ENCODE peak calls at places on chromosomes 1 and 21, in seven cellular contexts. Q is NCI-H748 treated with DMSO at 0.1 percent for 48 hours; G is hypothalamus; J is H54; L is stomach; I is naive thymus-derived CD8-positive, alpha-beta T cell; P is cardiac muscle cell. F is an unnamed sample.

GRCh38 chr1:206144605-206145004 is 27.4 kb upstream of the AVPR1B start:
- DNase-seq in Q (peak), G (no peak), J (no peak), L (no peak), I (no peak), P (no peak), F (no peak)

GRCh38 chr1:170619167-170620030 is 44.5 kb upstream of the PRRX1 start:
- DNase-seq in Q (peak), G (no peak), J (peak), L (no peak), I (no peak), P (no peak), F (no peak)

GRCh38 chr1:180188103-180188506 is 33.4 kb downstream of the QSOX1 start:
- DNase-seq in Q (peak), G (no peak), J (peak), L (peak), I (no peak), P (peak), F (peak)

GRCh38 chr1:163084330-163084729 is 15.2 kb downstream of the RGS4 start:
- DNase-seq in Q (no peak), G (no peak), J (no peak), L (no peak), I (no peak), P (no peak), F (no peak)

GRCh38 chr21:17454315-17455027 is 58.4 kb upstream of the CXADR start:
- DNase-seq in Q (peak), G (peak), J (peak), L (no peak), I (peak), P (peak), F (peak)

GRCh38 chr1:19606817-19607706 is 37.0 kb upstream of the NBL1 start:
- DNase-seq in Q (no peak), G (no peak), J (no peak), L (no peak), I (peak), P (no peak), F (no peak)

GRCh38 chr1:116131866-116132605 is 20.8 kb downstream of the MAB21L3 start:
- DNase-seq in Q (no peak), G (no peak), J (no peak), L (no peak), I (no peak), P (no peak), F (no peak)

GRCh38 chr1:167651161-167651693 is 21.2 kb downstream of the RCSD1 start:
- DNase-seq in Q (no peak), G (no peak), J (no peak), L (no peak), I (no peak), P (no peak), F (no peak)

GRCh38 chr1:193434319-193434718 is 247.9 kb upstream of the B3GALT2 start:
- DNase-seq in Q (no peak), G (no peak), J (no peak), L (no peak), I (no peak), P (no peak), F (no peak)

GRCh38 chr1:96978431-96978830 is 256.8 kb downstream of the PTBP2 start:
- DNase-seq in Q (no peak), G (no peak), J (no peak), L (no peak), I (no peak), P (no peak), F (no peak)

GRCh38 chr1:109718495-109718894 is 6.4 kb downstream of the GSTM5 start:
- DNase-seq in Q (no peak), G (no peak), J (no peak), L (no peak), I (no peak), P (no peak), F (peak)

F was measured in SW 1271.